ENCODE peak calls at places on chromosomes 2 and 18, in nine cellular contexts. W is colonic mucosa, F is caudate nucleus, I is A549, B is uterus, O is psoas muscle, S is esophagus squamous epithelium, Z is IMR-90, D is iPS DF 6.9. M is an unnamed sample.

GRCh38 chr2:216632321-216632951 is 784 bp upstream of the IGFBP2 start:
- DNase-seq in W (no peak), F (no peak), I (no peak), B (no peak), O (no peak), S (no peak), Z (no peak), D (no peak), M (no peak)

GRCh38 chr2:171687287-171688128 is at the start of gene DYNC1I2:
- DNase-seq in W (peak; percentile 94), F (peak; percentile 87), I (peak; percentile 78), B (peak; percentile 89), O (peak; percentile 92), S (peak; percentile 41), Z (peak; percentile 97), D (peak; percentile 82), M (peak; percentile 87)

GRCh38 chr18:54052259-54052658 is 172.2 kb downstream of the MBD2 start:
- DNase-seq in W (no peak), F (no peak), I (no peak), B (no peak), O (no peak), S (no peak), Z (no peak), D (no peak), M (no peak)

GRCh38 chr18:9975658-9976057 is 61.8 kb downstream of the VAPA start:
- DNase-seq in W (no peak), F (no peak), I (no peak), B (no peak), O (no peak), S (no peak), Z (no peak), D (no peak), M (no peak)

GRCh38 chr18:54388203-54389142 is 30.8 kb downstream of the C18orf54 start:
- DNase-seq in W (peak; percentile 66), F (no peak), I (peak; percentile 19), B (no peak), O (no peak), S (no peak), Z (peak; percentile 85), D (peak; percentile 50), M (peak; percentile 41)

GRCh38 chr2:134685967-134686366 is 32.8 kb downstream of the TMEM163 start:
- DNase-seq in W (no peak), F (no peak), I (no peak), B (no peak), O (no peak), S (no peak), Z (no peak), D (no peak), M (no peak)

GRCh38 chr2:30871980-30872789 is 64.9 kb upstream of the CAPN13 start:
- DNase-seq in W (no peak), F (no peak), I (no peak), B (no peak), O (no peak), S (no peak), Z (no peak), D (no peak), M (no peak)

GRCh38 chr2:203772766-203773165 is 66.3 kb downstream of the CD28 start:
- DNase-seq in W (no peak), F (no peak), I (no peak), B (no peak), O (no peak), S (no peak), Z (no peak), D (no peak), M (no peak)

GRCh38 chr2:196913691-196914090 is 12.8 kb downstream of the PGAP1 start:
- DNase-seq in W (no peak), F (no peak), I (no peak), B (no peak), O (no peak), S (no peak), Z (no peak), D (no peak), M (no peak)

GRCh38 chr2:196917802-196918201 is 8.7 kb downstream of the PGAP1 start:
- DNase-seq in W (no peak), F (no peak), I (no peak), B (no peak), O (no peak), S (no peak), Z (no peak), D (no peak), M (no peak)

GRCh38 chr2:196915512-196916189 is 10.9 kb downstream of the PGAP1 start:
- DNase-seq in W (peak; percentile 79), F (no peak), I (no peak), B (no peak), O (no peak), S (no peak), Z (no peak), D (no peak), M (no peak)

GRCh38 chr2:196918927-196919326 is 7.6 kb downstream of the PGAP1 start:
- DNase-seq in W (no peak), F (no peak), I (no peak), B (no peak), O (no peak), S (no peak), Z (no peak), D (no peak), M (no peak)

DNA sequence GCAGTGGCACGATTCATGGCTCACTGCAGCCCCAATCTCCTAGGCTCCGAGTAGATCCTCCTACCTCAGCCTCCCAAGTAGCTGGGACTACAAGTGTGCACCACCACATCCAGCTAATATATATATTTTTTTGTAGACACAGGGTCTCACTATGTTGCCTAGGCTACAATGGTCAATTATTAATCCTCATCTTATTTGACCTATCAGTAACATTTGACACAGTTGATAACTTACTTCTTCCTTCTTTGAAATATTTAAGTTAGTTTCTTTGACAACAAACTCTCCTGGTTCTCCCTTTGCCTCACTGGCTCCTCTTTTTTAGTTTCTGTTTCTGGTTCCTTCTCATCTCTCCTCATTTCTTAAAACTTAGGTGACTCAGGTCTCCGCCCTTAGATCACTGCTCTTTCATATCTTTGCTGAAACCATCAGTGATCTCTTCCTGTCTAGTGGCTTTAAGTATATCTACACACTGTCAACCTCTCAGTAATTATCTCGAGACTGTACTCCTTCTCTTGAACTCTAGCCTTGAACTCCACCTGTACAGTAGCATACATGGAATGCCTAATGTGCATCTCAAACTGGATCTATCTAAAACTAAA is 11.5 kb downstream of the PGAP1 start:
- DNase-seq in W (no peak), F (no peak), I (no peak), B (no peak), O (no peak), S (no peak), Z (no peak), D (no peak), M (no peak)
- H3K27ac ChIP-seq in W (peak overlapping the region; percentile 16), F (no peak overlapping the region), I (no peak overlapping the region), B (no peak overlapping the region), O (no peak overlapping the region), S (no peak overlapping the region), Z (no peak overlapping the region), D (no peak overlapping the region), M (no peak overlapping the region)

DNA sequence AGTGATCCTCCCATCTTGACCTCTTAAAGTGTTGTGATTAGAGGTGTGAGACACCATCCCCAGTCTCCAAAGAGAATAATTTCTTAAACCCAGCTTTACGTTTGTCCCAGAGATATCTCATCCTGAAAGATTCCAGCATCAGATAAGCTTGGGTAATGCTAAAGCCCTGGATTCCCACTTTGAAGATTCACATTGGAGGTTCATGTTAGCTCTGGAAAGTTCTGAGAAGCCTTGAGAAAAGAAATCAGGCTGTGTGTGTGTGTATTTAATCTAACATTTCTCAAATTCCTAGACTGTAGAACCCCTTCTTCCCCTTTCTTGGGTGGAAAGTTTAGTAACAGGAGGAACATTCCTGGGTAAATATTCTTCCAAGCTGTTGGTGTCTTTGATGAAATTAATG is 18.0 kb downstream of the ZNF532 start:
- DNase-seq in W (no peak), F (no peak), I (no peak), B (no peak), O (no peak), S (no peak), Z (peak; percentile 33), D (no peak), M (no peak)
- H3K27ac ChIP-seq in W (no peak overlapping the region), F (no peak overlapping the region), I (no peak overlapping the region), B (peak overlapping the region; percentile 39), O (no peak overlapping the region), S (no peak overlapping the region), Z (peak overlapping the region; percentile 70), D (no peak overlapping the region), M (no peak overlapping the region)

GRCh38 chr2:164831180-164831579 is 10.4 kb downstream of the COBLL1 start:
- DNase-seq in W (no peak), F (no peak), I (no peak), B (no peak), O (no peak), S (no peak), Z (no peak), D (no peak), M (no peak)

GRCh38 chr2:164823126-164823525 is 18.5 kb downstream of the COBLL1 start:
- DNase-seq in W (no peak), F (no peak), I (no peak), B (no peak), O (no peak), S (no peak), Z (no peak), D (no peak), M (no peak)

GRCh38 chr2:164824865-164825264 is 16.8 kb downstream of the COBLL1 start:
- DNase-seq in W (no peak), F (no peak), I (no peak), B (no peak), O (no peak), S (no peak), Z (no peak), D (no peak), M (no peak)

GRCh38 chr2:164821338-164821737 is 20.3 kb downstream of the COBLL1 start:
- DNase-seq in W (no peak), F (no peak), I (no peak), B (no peak), O (no peak), S (no peak), Z (no peak), D (no peak), M (no peak)

DNA sequence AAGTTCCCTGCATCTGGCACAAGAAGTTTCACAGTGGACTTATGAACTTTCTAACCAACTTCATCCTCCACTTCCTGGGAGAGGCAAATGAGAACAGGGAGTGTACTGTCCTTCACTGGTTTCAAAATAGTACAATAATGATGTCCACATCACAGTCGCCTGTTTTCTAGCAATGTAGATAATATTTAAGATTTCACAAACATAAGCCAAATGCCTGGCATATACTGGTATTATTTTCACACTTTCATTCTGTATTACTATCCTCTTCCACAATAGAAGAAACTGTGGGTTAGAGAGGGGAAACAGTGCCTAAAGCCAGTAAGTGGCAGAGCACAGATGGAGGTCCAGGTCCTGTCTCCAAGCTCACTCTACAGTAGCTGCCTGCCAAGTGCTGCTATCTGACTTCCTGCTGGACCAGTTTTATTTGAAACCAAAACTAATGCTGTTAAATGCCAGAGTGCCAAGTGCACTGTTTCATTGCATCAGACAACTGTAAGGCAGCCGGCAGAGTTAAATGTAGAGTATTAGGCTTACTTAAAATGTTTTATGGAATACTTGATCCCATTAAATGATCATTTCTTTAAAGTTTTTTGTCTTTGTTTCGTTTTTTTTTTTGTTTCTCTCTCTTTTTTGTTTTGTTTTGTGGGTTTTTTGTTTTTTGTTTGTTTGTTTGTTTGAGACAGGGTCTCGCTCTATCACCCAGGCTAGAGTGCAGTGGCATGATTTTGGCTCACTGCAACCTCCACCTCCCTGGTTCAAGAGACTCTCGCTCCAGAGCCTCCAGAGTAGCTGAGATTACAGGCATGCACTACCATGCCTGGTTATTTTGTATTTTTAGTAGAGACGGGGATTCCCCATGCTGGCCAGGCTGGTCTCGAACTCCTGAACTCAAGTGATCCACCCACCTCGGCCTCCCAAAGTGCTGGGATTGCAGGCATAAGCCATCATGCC is 15.1 kb downstream of the COBLL1 start:
- DNase-seq in W (peak; percentile 56), F (no peak), I (no peak), B (no peak), O (no peak), S (no peak), Z (peak; percentile 13), D (no peak), M (no peak)
- H3K27ac ChIP-seq in W (peak overlapping the region; percentile 28), F (no peak overlapping the region), I (peak overlapping the region; percentile 45), B (no peak overlapping the region), O (no peak overlapping the region), S (peak overlapping the region; percentile 76), Z (no peak overlapping the region), D (no peak overlapping the region), M (no peak overlapping the region)

DNA sequence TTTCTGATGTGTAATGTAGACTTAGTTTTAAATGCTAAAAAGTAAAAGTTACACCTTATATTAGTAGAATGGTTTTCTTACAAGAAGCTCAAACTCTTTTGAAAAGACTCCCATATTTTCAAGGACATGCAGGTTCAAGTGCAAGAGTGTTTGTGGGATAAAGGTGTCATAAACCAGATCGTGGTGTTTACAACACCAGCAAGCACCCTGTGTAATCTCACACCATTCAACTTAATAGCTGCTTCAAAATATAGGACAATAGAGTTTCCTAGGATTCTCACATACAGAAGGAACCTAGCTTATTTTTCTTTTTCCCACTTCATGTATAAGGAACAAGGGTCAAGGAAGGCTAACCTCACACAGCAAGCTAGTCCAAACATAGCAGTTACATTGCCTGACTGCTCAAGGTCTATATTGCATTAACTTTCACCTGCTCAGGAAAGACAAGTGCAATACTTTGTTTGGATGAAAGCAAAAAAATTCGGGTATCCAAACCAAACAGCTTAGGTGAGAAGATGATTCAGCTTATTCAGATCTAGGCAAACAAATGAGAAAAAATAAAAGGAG is 172.3 kb downstream of the IKZF2 start:
- DNase-seq in W (no peak), F (no peak), I (no peak), B (no peak), O (no peak), S (no peak), Z (no peak), D (no peak), M (no peak)
- H3K27ac ChIP-seq in W (no peak overlapping the region), F (no peak overlapping the region), I (no peak overlapping the region), B (no peak overlapping the region), O (no peak overlapping the region), S (no peak overlapping the region), Z (no peak overlapping the region), D (no peak overlapping the region), M (no peak overlapping the region)

M was measured in OCI-LY7.